ENCODE peak calls at places on chromosomes 1 and 21, in four cellular contexts. E, B, X and Z are unnamed samples.

GRCh38 chr21:17467392-17467791 is 45.5 kb upstream of the CXADR start:
- DNase-seq in B (no peak), E (peak; percentile 27), X (no peak), Z (no peak)

GRCh38 chr1:31145581-31146117 is 80.1 kb upstream of the PUM1 start:
- DNase-seq in E (no peak), X (no peak), B (no peak), Z (no peak)

GRCh38 chr21:39756285-39756684 is 11.3 kb downstream of the IGSF5 start:
- DNase-seq in B (no peak), E (no peak), X (no peak), Z (no peak)

GRCh38 chr1:1876335-1876935 is 14.5 kb downstream of the GNB1 start:
- DNase-seq in E (no peak), X (no peak), B (no peak), Z (no peak)

GRCh38 chr1:117886101-117886795 is 43.2 kb downstream of the GDAP2 start:
- DNase-seq in X (no peak), B (no peak), E (no peak), Z (no peak)

GRCh38 chr1:152112101-152112884 is 3.0 kb downstream of the TCHH start:
- DNase-seq in E (no peak), B (no peak), X (no peak), Z (peak; percentile 46)

GRCh38 chr1:18927082-18927653 is 24.8 kb upstream of the ALDH4A1 start:
- DNase-seq in E (no peak), B (no peak), X (no peak), Z (no peak)

GRCh38 chr1:30920827-30921226 is 12.3 kb upstream of the SDC3 start:
- DNase-seq in E (no peak), X (no peak), B (no peak), Z (no peak)

GRCh38 chr1:118863688-118864087 is 124.5 kb downstream of the TBX15 start:
- DNase-seq in E (no peak), B (no peak), X (no peak), Z (no peak)

GRCh38 chr21:38264581-38264980 is 7.8 kb downstream of the KCNJ15 start:
- DNase-seq in B (no peak), X (no peak), E (no peak), Z (no peak)

GRCh38 chr1:34140011-34140676 is 24.9 kb downstream of the CSMD2 start:
- DNase-seq in X (no peak), E (no peak), B (no peak), Z (no peak)

GRCh38 chr1:225737179-225737578 is 40.4 kb upstream of the SRP9 start:
- DNase-seq in B (no peak), X (no peak), E (no peak), Z (no peak)

GRCh38 chr1:20324704-20325406 is 34.2 kb downstream of the VWA5B1 start:
- DNase-seq in B (no peak), E (no peak), X (no peak), Z (no peak)

GRCh38 chr1:210624722-210625121 is 296.0 kb downstream of the HHAT start:
- DNase-seq in E (no peak), B (no peak), X (no peak), Z (no peak)

GRCh38 chr1:168918860-168919741 is 187.4 kb upstream of the ATP1B1 start:
- DNase-seq in X (no peak), E (peak; percentile 44), B (no peak), Z (no peak)

GRCh38 chr1:248613742-248614141 is 16.2 kb upstream of the OR2T10 start:
- DNase-seq in E (no peak), B (no peak), X (no peak), Z (no peak)

GRCh38 chr1:245337829-245338484 is 183.2 kb downstream of the KIF26B start:
- DNase-seq in E (no peak), B (peak; percentile 70), X (no peak), Z (no peak)

GRCh38 chr1:18123467-18123992 is 15.9 kb downstream of the IGSF21 start:
- DNase-seq in E (no peak), X (no peak), B (no peak), Z (no peak)

GRCh38 chr1:206867261-206867660 is 1.8 kb downstream of the IL20 start:
- DNase-seq in E (no peak), B (no peak), X (no peak), Z (no peak)

GRCh38 chr1:101284021-101284420 is 47.2 kb downstream of the S1PR1 start:
- DNase-seq in X (no peak), E (no peak), B (no peak), Z (no peak)

GRCh38 chr1:23169727-23170335 is 1.2 kb upstream of the LUZP1 start:
- DNase-seq in X (no peak), E (peak; percentile 32), B (no peak), Z (peak; percentile 37)

GRCh38 chr1:200022239-200022804 is 5.2 kb upstream of the NR5A2 start:
- DNase-seq in B (no peak), E (no peak), X (no peak), Z (no peak)

GRCh38 chr1:245091171-245091621 is 63.6 kb upstream of the KIF26B start:
- DNase-seq in B (no peak), X (no peak), E (no peak), Z (no peak)

GRCh38 chr1:234265861-234266260 is 107.4 kb upstream of the COA6 start:
- DNase-seq in E (peak; percentile 13), X (no peak), B (no peak), Z (no peak)

GRCh38 chr1:21623411-21623961 is 45.7 kb downstream of the RAP1GAP start:
- DNase-seq in B (no peak), X (no peak), E (peak; percentile 93), Z (no peak)

GRCh38 chr21:45622416-45623097 is 21.0 kb upstream of the PCBP3 start:
- DNase-seq in B (no peak), E (no peak), X (no peak), Z (no peak)

GRCh38 chr1:87796521-87796920 is 467.8 kb downstream of the LMO4 start:
- DNase-seq in B (no peak), E (no peak), X (no peak), Z (no peak)

GRCh38 chr1:86938450-86938849 is 24.0 kb downstream of the HS2ST1 start:
- DNase-seq in E (no peak), B (no peak), X (no peak), Z (no peak)

GRCh38 chr1:194117582-194117981 is 931.2 kb upstream of the B3GALT2 start:
- DNase-seq in E (peak; percentile 37), X (no peak), B (no peak), Z (peak; percentile 20)

GRCh38 chr1:185971688-185972087 is 237.5 kb downstream of the HMCN1 start:
- DNase-seq in E (no peak), X (no peak), B (no peak), Z (no peak)

DNA sequence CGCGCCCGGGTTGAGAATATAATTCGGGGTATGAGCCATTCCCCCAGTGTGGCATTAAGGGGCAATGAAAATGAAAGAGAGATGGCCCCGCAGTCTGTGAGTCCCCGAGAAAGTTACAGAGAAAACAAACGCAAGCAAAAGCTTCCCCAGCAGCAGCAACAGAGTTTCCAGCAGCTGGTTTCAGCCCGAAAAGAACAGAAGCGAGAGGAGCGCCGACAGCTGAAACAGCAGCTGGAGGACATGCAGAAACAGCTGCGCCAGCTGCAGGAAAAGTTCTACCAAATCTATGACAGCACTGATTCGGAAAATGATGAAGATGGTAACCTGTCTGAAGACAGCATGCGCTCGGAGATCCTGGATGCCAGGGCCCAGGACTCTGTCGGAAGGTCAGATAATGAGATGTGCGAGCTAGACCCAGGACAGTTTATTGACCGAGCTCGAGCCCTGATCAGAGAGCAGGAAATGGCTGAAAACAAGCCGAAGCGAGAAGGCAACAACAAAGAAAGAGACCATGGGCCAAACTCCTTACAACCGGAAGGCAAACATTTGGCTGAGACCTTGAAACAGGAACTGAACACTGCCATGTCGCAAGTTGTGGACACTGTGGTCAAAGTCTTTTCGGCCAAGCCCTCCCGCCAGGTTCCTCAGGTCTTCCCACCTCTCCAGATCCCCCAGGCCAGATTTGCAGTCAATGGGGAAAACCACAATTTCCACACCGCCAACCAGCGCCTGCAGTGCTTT is 9.4 kb downstream of the PROX1 start:
- DNase-seq in B (no peak), X (no peak), E (no peak), Z (no peak)
- TF ChIP-seq FOXK2 in B (no peak), X (no peak), E (no peak), Z (no peak)

GRCh38 chr1:48906729-48907128 is 130.0 kb upstream of the BEND5 start:
- DNase-seq in X (no peak), E (no peak), B (no peak), Z (no peak)

GRCh38 chr1:48903291-48903690 is 126.6 kb upstream of the BEND5 start:
- DNase-seq in B (no peak), X (no peak), E (no peak), Z (no peak)

GRCh38 chr1:48908606-48909005 is 131.9 kb upstream of the BEND5 start:
- DNase-seq in X (no peak), E (no peak), B (no peak), Z (no peak)
- TF ChIP-seq BHLHE40 in X (no peak), E (no peak), B (no peak), Z (no peak)

DNA sequence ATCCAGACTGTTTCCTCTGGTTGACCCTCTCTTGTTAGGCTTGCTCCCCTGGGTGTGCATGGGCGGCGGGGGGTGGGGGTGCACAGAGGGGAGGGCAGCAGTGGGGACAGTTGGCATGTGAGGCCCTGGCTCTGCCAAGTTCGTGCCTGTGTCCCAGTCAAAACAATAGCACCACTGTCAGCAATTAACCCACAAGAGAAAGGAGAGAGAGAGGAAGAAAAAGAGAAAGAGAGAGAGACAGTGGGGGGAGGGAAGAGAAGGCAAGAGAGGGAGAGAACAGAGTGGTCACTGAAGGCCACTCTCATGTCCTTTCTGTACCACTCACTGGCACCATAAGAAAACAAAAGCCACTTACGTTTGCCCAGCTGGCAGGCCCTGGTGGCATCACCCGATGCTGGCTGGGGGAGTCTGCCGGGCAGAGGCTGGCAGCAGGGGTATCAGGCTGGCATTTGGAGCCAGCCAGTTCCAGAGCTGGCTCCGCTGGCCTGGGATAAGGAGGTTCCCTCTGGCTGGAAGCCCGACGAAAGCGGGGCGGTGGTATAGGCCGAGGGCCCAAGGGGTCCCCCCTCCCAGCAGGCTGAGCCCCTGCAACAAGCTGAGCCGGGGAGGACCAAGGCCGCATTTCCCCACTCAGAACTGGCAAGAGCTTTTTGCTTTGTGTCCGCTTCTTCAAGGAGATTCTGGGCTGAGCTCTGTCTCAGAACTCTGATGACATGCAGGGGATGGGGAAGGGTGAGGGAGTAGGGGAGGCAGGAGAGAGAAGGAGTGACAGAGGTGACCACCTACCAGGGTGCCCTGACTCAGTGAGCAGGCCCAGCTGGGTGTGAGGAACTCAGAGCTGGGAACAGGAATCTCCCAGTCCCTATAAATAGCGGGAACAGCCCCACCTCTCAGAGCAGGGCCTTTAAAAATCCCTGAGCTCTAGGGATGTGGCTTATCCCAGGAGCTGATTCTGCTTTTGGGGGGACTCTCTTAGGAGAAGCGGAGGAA is 27.9 kb downstream of the PIK3C2B start:
- DNase-seq in B (no peak), X (no peak), E (no peak), Z (no peak)
- TF ChIP-seq FOXM1 in B (no peak), X (no peak), E (no peak), Z (no peak)

DNA sequence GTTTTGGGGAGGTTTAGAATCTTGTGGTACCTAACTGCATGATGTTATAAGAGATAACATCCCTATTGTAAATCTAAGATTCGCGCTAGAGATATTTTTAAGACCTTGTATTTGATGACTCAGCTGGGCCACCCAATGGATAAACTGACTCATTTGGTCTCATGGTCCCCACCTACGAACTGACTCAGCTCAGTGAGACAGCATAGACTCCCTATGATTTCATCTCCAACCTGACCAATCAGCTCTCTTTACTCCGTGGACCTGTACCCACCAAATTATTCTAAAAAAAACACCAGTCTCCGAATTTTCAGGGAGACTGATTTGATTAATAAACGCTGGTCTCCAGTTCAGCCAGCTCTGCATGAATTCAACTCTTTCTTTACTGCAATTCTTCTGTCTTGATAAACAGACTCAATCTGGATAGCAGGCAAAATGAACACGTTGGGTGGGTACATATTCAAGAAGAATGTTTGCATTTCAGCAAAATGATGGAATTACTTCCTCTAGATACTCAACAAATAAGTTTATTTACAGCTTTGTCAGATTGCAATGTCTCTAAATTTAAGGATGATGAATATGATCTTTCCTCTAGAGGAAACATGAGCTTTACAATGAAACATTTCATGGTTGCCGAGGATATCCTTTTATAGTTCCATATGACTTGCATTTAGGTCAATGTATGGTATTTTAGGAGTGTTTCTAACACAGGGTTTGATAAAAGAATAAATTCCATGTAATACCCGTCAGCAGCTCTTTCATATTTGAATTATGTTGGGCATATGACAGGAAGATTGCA is 516.6 kb upstream of the RGS18 start:
- DNase-seq in B (no peak), E (no peak), X (no peak), Z (no peak)
- TF ChIP-seq FOXK2 in B (no peak), E (no peak), X (no peak), Z (no peak)